ENCODE peak calls at places on chromosomes 7 and 10, in five cellular contexts. A is HepG2, T is GM12878, B is K562, C is IMR-90. L is an unnamed sample.

GRCh38 chr10:32388258-32389027 is 41.5 kb upstream of the EPC1 start:
- DNase-seq in A (no peak), T (no peak), B (no peak), C (no peak), L (no peak)

GRCh38 chr7:104096683-104097082 is 107.2 kb upstream of the RELN start:
- DNase-seq in A (peak), T (no peak), B (peak), C (peak), L (peak)

GRCh38 chr10:112307631-112308502 is 24.7 kb downstream of the TECTB start:
- DNase-seq in A (peak), T (no peak), B (peak), C (peak), L (peak)

GRCh38 chr10:119754085-119754484 is 28.2 kb downstream of the INPP5F start:
- DNase-seq in A (peak), T (no peak), B (peak), C (no peak), L (no peak)

GRCh38 chr7:155362380-155363145 is 64.9 kb downstream of the INSIG1 start:
- DNase-seq in A (no peak), T (no peak), B (no peak), C (no peak), L (no peak)

GRCh38 chr7:69735582-69735981 is 137.3 kb downstream of the AUTS2 start:
- DNase-seq in A (no peak), T (no peak), B (no peak), C (no peak), L (no peak)

GRCh38 chr7:135164357-135165021 is 6.0 kb downstream of the CYREN start:
- DNase-seq in A (no peak), T (no peak), B (no peak), C (no peak), L (peak)

GRCh38 chr7:139776486-139777303 is 1.1 kb downstream of the HIPK2 start:
- DNase-seq in A (peak), T (peak), B (peak), C (peak), L (peak)

GRCh38 chr7:73766556-73767229 is 3.4 kb downstream of the CLDN3 start:
- DNase-seq in A (no peak), T (no peak), B (no peak), C (no peak), L (no peak)

GRCh38 chr7:130975731-130976130 is 241.7 kb upstream of the KLF14 start:
- DNase-seq in A (no peak), T (no peak), B (no peak), C (no peak), L (no peak)

GRCh38 chr10:132684164-132684891 is 101.6 kb downstream of the NKX6-2 start:
- DNase-seq in A (no peak), T (peak), B (peak), C (peak), L (no peak)

GRCh38 chr7:75734586-75735047 is 4.1 kb downstream of the HIP1 start:
- DNase-seq in A (peak), T (no peak), B (peak), C (peak), L (peak)

GRCh38 chr10:55374917-55375316 is 573.9 kb upstream of the PCDH15 start:
- DNase-seq in A (no peak), T (no peak), B (no peak), C (no peak), L (no peak)

GRCh38 chr10:110863956-110864355 is 7.8 kb upstream of the PDCD4 start:
- DNase-seq in A (no peak), T (no peak), B (no peak), C (no peak), L (no peak)

GRCh38 chr7:35723011-35723410 is 28.1 kb upstream of the HERPUD2 start:
- DNase-seq in A (no peak), T (no peak), B (no peak), C (peak), L (no peak)

GRCh38 chr7:28419717-28420116 is 7.4 kb downstream of the CREB5 start:
- DNase-seq in A (no peak), T (no peak), B (no peak), C (peak), L (no peak)

GRCh38 chr7:149126662-149127321 is 668 bp upstream of the ZNF425 start:
- DNase-seq in A (no peak), T (no peak), B (peak), C (peak), L (peak)

GRCh38 chr7:33155811-33156210 is 26.4 kb downstream of the BBS9 start:
- DNase-seq in A (no peak), T (no peak), B (no peak), C (peak), L (no peak)

GRCh38 chr10:46328853-46329689 is 42.3 kb downstream of the ANTXRL start:
- DNase-seq in A (no peak), T (no peak), B (no peak), C (no peak), L (no peak)

GRCh38 chr7:29854257-29854938 is 48.1 kb downstream of the WIPF3 start:
- DNase-seq in A (no peak), T (no peak), B (peak), C (no peak), L (no peak)

GRCh38 chr10:18104223-18104872 is 35.9 kb upstream of the CACNB2 start:
- DNase-seq in A (peak), T (no peak), B (peak), C (peak), L (peak)

GRCh38 chr7:3301472-3301778 is 373 bp downstream of the SDK1 start:
- DNase-seq in A (no peak), T (no peak), B (no peak), C (no peak), L (no peak)

GRCh38 chr10:26824015-26824690 is 36.6 kb downstream of the ABI1 start:
- DNase-seq in A (no peak), T (no peak), B (no peak), C (no peak), L (no peak)

GRCh38 chr10:12777840-12778585 is 223.5 kb downstream of the CCDC3 start:
- DNase-seq in A (no peak), T (no peak), B (no peak), C (no peak), L (no peak)

GRCh38 chr10:116403740-116404250 is 23.9 kb upstream of the PNLIPRP3 start:
- DNase-seq in A (no peak), T (no peak), B (no peak), C (no peak), L (no peak)

GRCh38 chr7:105723582-105723981 is 142.3 kb upstream of the EFCAB10 start:
- DNase-seq in A (no peak), T (no peak), B (no peak), C (no peak), L (no peak)

GRCh38 chr10:109393425-109393824 is 529.9 kb downstream of the XPNPEP1 start:
- DNase-seq in A (no peak), T (no peak), B (no peak), C (no peak), L (no peak)
- TF ChIP-seq RAD21 in A (no peak), T (no peak), B (no peak), C (no peak), L (no peak)

GRCh38 chr10:43058716-43059335 is 18.0 kb upstream of the RET start:
- DNase-seq in A (no peak), T (no peak), B (no peak), C (no peak), L (no peak)

GRCh38 chr10:43055991-43056567 is 20.8 kb upstream of the RET start:
- DNase-seq in A (no peak), T (no peak), B (no peak), C (no peak), L (no peak)

GRCh38 chr10:43057831-43058340 is 19.0 kb upstream of the RET start:
- DNase-seq in A (no peak), T (no peak), B (no peak), C (no peak), L (no peak)

GRCh38 chr10:43056568-43057011 is 20.3 kb upstream of the RET start:
- DNase-seq in A (no peak), T (no peak), B (no peak), C (no peak), L (no peak)

DNA sequence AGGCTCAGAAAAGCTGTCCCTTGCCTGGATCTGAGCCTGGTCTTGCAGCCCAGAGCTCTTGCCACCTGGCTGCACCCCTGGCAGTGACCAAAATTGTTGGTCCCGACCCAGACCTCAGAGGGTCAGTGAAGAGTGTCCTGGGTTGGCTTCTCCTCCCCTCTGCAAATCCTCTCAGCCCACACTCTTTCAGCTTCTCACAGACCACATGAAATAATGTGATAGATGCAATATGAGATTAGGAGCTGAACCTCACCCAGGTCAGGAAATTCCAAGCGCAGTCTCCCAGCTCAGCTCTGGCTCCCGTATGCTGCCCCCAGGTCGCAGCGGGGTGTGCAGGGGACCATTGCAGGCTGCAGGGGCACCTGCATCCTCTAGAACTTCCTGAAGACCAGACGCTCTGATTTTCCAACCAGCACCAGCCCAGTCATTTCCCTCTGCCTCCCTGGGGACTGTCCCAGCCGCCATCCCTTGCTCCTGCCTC is 19.6 kb upstream of the RET start:
- DNase-seq in A (no peak), T (no peak), B (no peak), C (no peak), L (no peak)
- TF ChIP-seq BHLHE40 in A (no peak), T (no peak), B (no peak), C (no peak), L (no peak)

DNA sequence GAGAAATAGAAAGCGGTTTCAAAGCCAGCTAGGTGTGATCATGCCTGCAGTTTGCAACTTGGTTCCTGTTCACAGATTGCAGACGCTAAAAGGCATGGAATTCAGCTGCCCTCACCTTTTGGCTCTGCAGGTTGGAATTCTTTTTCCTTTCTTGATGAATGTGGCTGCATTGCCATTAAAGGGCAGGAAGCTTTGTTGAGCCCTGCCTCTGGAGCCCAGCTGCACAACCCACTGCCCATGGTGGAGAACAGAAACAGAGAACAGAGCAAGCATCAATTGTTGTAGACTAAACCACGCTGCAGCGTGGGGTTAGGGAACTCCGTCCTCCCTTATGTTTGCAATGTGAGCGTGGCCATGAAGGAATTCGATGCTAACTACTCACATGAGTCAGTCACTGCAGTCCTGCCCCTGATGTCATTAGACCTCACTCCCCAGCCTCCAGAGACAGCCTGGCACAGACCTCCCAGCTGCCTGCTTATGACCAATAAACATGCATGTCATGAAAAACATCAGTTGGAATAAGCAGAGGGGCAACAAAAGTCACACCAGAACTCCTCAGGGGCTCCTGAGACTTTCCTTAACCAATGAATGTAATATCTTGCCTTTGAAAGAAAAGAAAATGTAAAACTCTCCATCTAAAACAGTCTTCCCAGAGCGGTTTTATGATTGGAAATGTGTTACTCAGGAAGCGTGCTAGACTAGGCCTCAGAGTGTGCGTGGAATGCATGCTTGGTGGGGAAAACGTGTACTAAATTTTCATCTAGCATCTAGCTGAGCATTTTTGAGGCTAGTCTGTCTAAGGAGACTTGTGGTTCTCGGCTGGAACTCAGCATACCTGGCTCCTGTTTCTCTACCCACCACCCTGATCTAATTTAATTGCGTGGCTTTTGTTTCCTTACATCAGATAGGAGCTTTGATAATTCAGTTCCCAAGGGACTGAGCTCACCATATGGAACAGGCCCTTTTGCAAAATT is 232.2 kb downstream of the KIAA1217 start:
- DNase-seq in A (no peak), T (no peak), B (no peak), C (peak), L (no peak)
- TF ChIP-seq RAD21 in A (no peak), T (no peak), B (no peak), C (no peak), L (no peak)

GRCh38 chr10:126459878-126460481 is 71.7 kb upstream of the ADAM12 start:
- DNase-seq in A (peak), T (no peak), B (no peak), C (peak), L (peak)
- TF ChIP-seq BHLHE40 in A (no peak), T (no peak), B (no peak), C (peak), L (no peak)